ENCODE peak calls at places on chromosomes 7 and 10, in four cellular contexts. X is HT-29; T is effector memory CD8-positive, alpha-beta T cell; C is T-helper 2 cell. L is an unnamed sample.

GRCh38 chr7:818031-818699 is 14.1 kb upstream of the SUN1 start:
- DNase-seq in T (no peak), X (peak), C (no peak), L (no peak)

GRCh38 chr7:116628971-116629586 is 42.9 kb upstream of the MET start:
- DNase-seq in C (no peak), T (no peak), X (peak), L (no peak)

GRCh38 chr10:112967200-112967599 is 17.2 kb downstream of the TCF7L2 start:
- DNase-seq in X (no peak), T (no peak), C (no peak), L (no peak)

GRCh38 chr7:151271699-151272355 is 23.3 kb upstream of the SMARCD3 start:
- DNase-seq in T (no peak), C (no peak), X (no peak), L (peak)

GRCh38 chr7:157012113-157012547 is 1.7 kb upstream of the MNX1 start:
- DNase-seq in X (no peak), C (no peak), T (no peak), L (no peak)

GRCh38 chr7:50436133-50436802 is 13.9 kb downstream of the FIGNL1 start:
- DNase-seq in X (no peak), C (no peak), T (no peak), L (no peak)

GRCh38 chr7:142431491-142431890 is 173.6 kb upstream of the PRSS58 start:
- DNase-seq in C (no peak), X (no peak), T (no peak), L (no peak)

GRCh38 chr10:89702121-89702480 is 711 bp downstream of the KIF20B start:
- DNase-seq in C (no peak), X (no peak), T (peak), L (no peak)

GRCh38 chr7:38229386-38229785 is 44.0 kb downstream of the TARP start:
- DNase-seq in T (no peak), X (no peak), C (no peak), L (no peak)

GRCh38 chr7:108403597-108404217 is 52.5 kb downstream of the NRCAM start:
- DNase-seq in T (no peak), X (no peak), C (no peak), L (no peak)

GRCh38 chr10:985361-985760 is 2.9 kb upstream of the GTPBP4 start:
- DNase-seq in C (no peak), T (no peak), X (peak), L (no peak)

GRCh38 chr7:234041-234711 is 41.8 kb downstream of the FAM20C start:
- DNase-seq in X (no peak), C (no peak), T (no peak), L (no peak)

GRCh38 chr7:5689716-5690115 is 91.7 kb downstream of the RNF216 start:
- DNase-seq in T (no peak), X (no peak), C (no peak), L (no peak)

GRCh38 chr7:46934198-46934825 is 647.6 kb downstream of the TNS3 start:
- DNase-seq in X (peak), T (no peak), C (no peak), L (no peak)

GRCh38 chr7:21869785-21870402 is 75.8 kb downstream of the CDCA7L start:
- DNase-seq in X (no peak), T (no peak), C (no peak), L (no peak)

L was measured in left lung.